ENCODE peak calls at places on chromosome 17, in seven cellular contexts. C is astrocyte of the spinal cord, F is gastrocnemius medialis, R is pancreas, S is cardiac muscle cell, I is fibroblast of lung, N is IMR-90. B is an unnamed sample.

GRCh38 chr17:17231621-17232302 is 5.2 kb downstream of the FLCN start:
- DNase-seq in N (no peak), R (no peak), F (no peak), C (no peak), S (no peak), I (no peak), B (no peak)

GRCh38 chr17:76715462-76715830 is 4.7 kb upstream of the MXRA7 start:
- DNase-seq in C (no peak), F (no peak), N (no peak), R (no peak), S (no peak), I (no peak), B (no peak)

GRCh38 chr17:32271844-32272243 is 6.2 kb downstream of the RHBDL3 start:
- DNase-seq in F (no peak), R (no peak), C (no peak), N (no peak), I (no peak), S (no peak), B (no peak)

GRCh38 chr17:66690166-66690565 is 144.8 kb upstream of the CACNG5 start:
- DNase-seq in F (no peak), C (no peak), R (no peak), S (no peak), N (no peak), I (no peak), B (no peak)

GRCh38 chr17:37844158-37844976 is 79.8 kb upstream of the TBC1D3K start:
- DNase-seq in R (peak; percentile 11), S (peak; percentile 67), I (peak; percentile 45), N (peak; percentile 58), C (peak; percentile 59), F (no peak), B (no peak)

GRCh38 chr17:69540356-69540755 is 125.9 kb downstream of the MAP2K6 start:
- DNase-seq in F (no peak), R (no peak), N (no peak), C (no peak), S (peak; percentile 31), I (peak; percentile 73), B (no peak)

GRCh38 chr17:78920528-78920927 is 4.7 kb downstream of the TIMP2 start:
- DNase-seq in N (no peak), C (no peak), I (no peak), R (no peak), S (no peak), F (no peak), B (no peak)

GRCh38 chr17:17540278-17540906 is 44.2 kb upstream of the RASD1 start:
- DNase-seq in I (no peak), R (no peak), S (no peak), F (no peak), N (no peak), C (no peak), B (no peak)

GRCh38 chr17:71664867-71665266 is 456.0 kb upstream of the SOX9 start:
- DNase-seq in I (no peak), F (no peak), N (no peak), S (no peak), C (no peak), R (no peak), B (no peak)

GRCh38 chr17:74404802-74405201 is 27.1 kb upstream of the GPRC5C start:
- DNase-seq in R (no peak), I (no peak), N (no peak), S (no peak), C (no peak), F (no peak), B (no peak)

DNA sequence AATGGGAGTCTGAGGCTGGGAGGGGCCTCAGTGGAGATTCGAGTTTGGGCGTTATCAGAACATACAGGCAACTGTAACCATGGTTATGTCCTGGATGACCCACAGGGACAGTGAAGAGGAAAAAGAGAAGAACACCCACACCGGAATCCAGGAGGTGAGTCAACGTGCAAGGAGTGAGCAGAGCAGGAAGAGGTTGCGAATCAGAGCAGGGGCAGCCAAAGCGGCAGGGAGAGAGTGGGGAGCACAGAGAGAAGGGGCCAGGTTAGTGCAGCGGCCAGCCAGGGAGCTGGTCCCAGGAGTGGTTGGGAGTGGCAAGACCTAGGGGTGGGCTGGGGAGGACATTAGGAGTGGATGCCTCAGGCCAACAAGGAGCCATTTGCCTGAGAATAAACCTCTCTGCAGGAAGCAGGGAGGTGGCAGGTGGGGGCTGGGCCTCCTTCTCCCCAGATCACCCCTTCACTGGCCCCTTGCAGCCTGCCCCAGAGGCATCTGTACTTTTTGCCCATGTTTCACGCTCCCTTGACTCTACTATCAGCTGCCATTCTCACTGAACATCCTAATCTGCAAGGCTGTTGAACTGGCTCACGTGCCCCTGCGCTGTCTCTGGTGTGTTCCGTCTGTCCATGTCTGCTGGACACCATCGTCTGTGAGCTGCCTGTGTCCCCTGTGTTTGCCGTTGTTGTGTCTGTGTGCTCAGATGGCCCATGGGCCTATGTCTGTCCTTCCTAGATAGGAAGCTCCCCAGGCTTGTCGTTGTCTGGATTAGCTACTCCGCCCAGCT is 5.1 kb downstream of the KRT13 start:
- DNase-seq in F (no peak), S (peak; percentile 41), R (no peak), N (peak; percentile 76), I (no peak), C (peak; percentile 15), B (peak; percentile 33)
- H3K4me3 ChIP-seq in F (no peak overlapping the region), S (no peak overlapping the region), R (no peak overlapping the region), N (no peak overlapping the region), I (no peak overlapping the region), C (no peak overlapping the region), B (no peak overlapping the region)

DNA sequence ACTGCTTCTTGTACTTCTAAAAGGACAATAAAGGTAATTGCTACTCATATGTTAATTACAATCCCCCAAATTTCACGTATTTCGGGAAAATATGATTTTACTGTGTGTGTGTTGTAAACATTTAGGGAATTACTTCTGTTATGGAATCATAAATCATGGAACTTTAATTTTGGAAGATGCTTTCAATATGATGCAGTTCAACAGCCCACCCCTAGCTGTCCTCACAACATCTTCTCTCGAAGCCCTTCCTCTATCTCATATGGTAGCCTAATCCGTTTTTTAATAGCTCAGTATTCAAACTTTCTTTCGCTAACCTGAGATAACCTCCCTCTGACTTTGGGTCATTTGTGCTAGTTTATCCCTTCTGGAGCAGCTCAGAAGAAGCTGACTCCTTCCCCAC is 78.4 kb downstream of the ANKFN1 start:
- DNase-seq in N (no peak), F (no peak), I (no peak), R (no peak), C (no peak), S (no peak), B (no peak)
- TF ChIP-seq CTCF in N (no peak), F (no peak), I (no peak), R (no peak), C (no peak), S (no peak), B (no peak)

DNA sequence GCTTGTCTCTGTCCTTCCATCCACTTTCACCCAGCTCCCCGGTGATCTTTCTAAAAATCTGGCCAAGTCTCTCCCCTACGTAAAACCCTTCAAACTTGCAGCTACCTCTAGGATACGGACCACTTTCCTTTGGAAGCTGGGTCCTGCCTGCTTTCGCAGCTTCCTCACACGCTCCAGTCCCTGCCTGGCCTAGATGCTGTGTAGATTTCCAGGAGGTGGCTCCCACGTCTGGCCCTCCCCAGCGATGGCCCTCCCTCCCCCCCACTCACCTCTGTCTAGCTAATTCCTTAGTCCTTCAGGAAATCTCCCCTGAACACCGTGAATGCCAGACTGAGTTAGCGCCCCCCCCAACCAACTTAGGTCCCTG is 579 bp upstream of the LRRC59 start:
- DNase-seq in C (no peak), I (no peak), R (no peak), S (no peak), F (no peak), N (no peak), B (no peak)
- H3K4me3 ChIP-seq in C (no peak overlapping the region), I (no peak overlapping the region), R (no peak overlapping the region), S (peak overlapping the region; percentile 95), F (peak overlapping the region; percentile 96), N (no peak overlapping the region), B (peak overlapping the region; percentile 100)

GRCh38 chr17:60392042-60392844 is at the start of gene USP32:
- DNase-seq in N (peak; percentile 97), R (peak; percentile 100), S (peak; percentile 100), I (peak; percentile 98), C (peak; percentile 99), F (peak; percentile 98), B (peak; percentile 87)
- TF ChIP-seq CTCF in N (peak; percentile 31), R (no peak), S (peak; percentile 34), I (no peak), C (no peak), F (peak; percentile 13), B (no peak)

GRCh38 chr17:39794249-39794970 is 56.7 kb downstream of the GRB7 start:
- DNase-seq in S (no peak), I (no peak), F (no peak), C (no peak), N (no peak), R (no peak), B (no peak)
- H3K4me3 ChIP-seq in S (no peak overlapping the region), I (no peak overlapping the region), F (no peak overlapping the region), C (no peak overlapping the region), N (no peak overlapping the region), R (no peak overlapping the region), B (no peak overlapping the region)

GRCh38 chr17:45946841-45947256 is 52.2 kb upstream of the STH start:
- DNase-seq in C (no peak), N (no peak), I (no peak), R (no peak), S (peak; percentile 74), F (no peak), B (no peak)
- TF ChIP-seq CTCF in C (no peak), N (no peak), I (no peak), R (no peak), S (peak; percentile 9), F (no peak), B (no peak)

DNA sequence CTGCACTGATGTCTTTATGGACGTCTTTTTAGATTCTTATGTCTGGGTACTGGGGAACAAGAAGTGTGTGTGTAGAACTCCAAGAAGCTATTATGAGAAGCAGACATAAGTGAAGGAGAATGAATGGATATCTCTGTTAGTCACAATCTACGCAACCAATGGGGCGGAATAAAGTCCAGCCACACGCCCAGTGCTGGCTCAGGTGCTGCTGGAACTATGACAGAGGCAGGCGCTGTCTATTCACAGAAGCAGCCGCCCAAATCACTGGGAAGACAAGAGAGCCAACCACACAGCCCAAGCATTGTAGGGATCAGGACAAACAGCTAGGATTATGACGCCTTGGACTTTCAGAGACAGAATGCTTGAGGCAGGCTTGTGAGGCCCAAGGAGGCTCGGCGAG is 43.9 kb upstream of the ICAM2 start:
- DNase-seq in F (no peak), S (no peak), R (no peak), N (no peak), C (no peak), I (no peak), B (no peak)
- H3K4me3 ChIP-seq in F (no peak overlapping the region), S (no peak overlapping the region), R (no peak overlapping the region), N (no peak overlapping the region), C (no peak overlapping the region), I (no peak overlapping the region), B (no peak overlapping the region)

GRCh38 chr17:19344311-19345066 is 18.0 kb downstream of the B9D1 start:
- DNase-seq in F (no peak), S (no peak), I (no peak), N (no peak), R (no peak), C (no peak), B (no peak)
- TF ChIP-seq CTCF in F (no peak), S (no peak), I (no peak), N (no peak), R (no peak), C (no peak), B (no peak)

GRCh38 chr17:44095388-44095646 is 24.8 kb downstream of the G6PC3 start:
- DNase-seq in S (no peak), R (no peak), C (no peak), I (no peak), N (no peak), F (no peak), B (no peak)
- H3K4me3 ChIP-seq in S (no peak overlapping the region), R (no peak overlapping the region), C (no peak overlapping the region), I (no peak overlapping the region), N (no peak overlapping the region), F (peak overlapping the region; percentile 41), B (no peak overlapping the region)

B was measured in HFF-Myc.